ENCODE peak calls at places on chromosomes 11 and 22, in four cellular contexts. Q is tibial nerve, H is spleen, L is body of pancreas. O is an unnamed sample.
A peak's percentile ranks its signal among the peaks of the same experiment; 100 is the strongest.

GRCh38 chr22:42439821-42440674 is 7.8 kb upstream of the NFAM1 start:
- DNase-seq in Q (peak; percentile 40), H (peak; percentile 84), L (peak; percentile 25), O (no peak)

GRCh38 chr11:123719452-123719851 is 22.0 kb downstream of the ZNF202 start:
- DNase-seq in H (no peak), Q (no peak), L (no peak), O (no peak)

GRCh38 chr11:32088117-32088941 is 2.5 kb upstream of the RCN1 start:
- DNase-seq in Q (peak; percentile 41), L (peak; percentile 74), H (no peak), O (no peak)

GRCh38 chr11:106421673-106422292 is 344.3 kb downstream of the AASDHPPT start:
- DNase-seq in Q (no peak), L (no peak), H (no peak), O (no peak)

GRCh38 chr11:110777765-110778164 is 65.5 kb upstream of the ARHGAP20 start:
- DNase-seq in L (no peak), H (no peak), Q (peak; percentile 31), O (no peak)

GRCh38 chr11:47941907-47942558 is 38.3 kb upstream of the PTPRJ start:
- DNase-seq in Q (no peak), L (no peak), H (no peak), O (no peak)

GRCh38 chr11:7611411-7611810 is 61.9 kb downstream of the CYB5R2 start:
- DNase-seq in Q (no peak), H (no peak), L (no peak), O (no peak)

GRCh38 chr22:37421468-37421877 is 5.8 kb downstream of the ELFN2 start:
- DNase-seq in L (no peak), H (no peak), Q (no peak), O (no peak)

GRCh38 chr11:12581923-12582322 is 92.3 kb upstream of the TEAD1 start:
- DNase-seq in L (no peak), Q (no peak), H (no peak), O (no peak)

GRCh38 chr11:124934862-124935547 is 842 bp downstream of the HEPACAM start:
- DNase-seq in H (no peak), Q (no peak), L (no peak), O (no peak)

GRCh38 chr11:47349521-47350095 is 2.9 kb downstream of the MYBPC3 start:
- DNase-seq in L (no peak), Q (no peak), H (no peak), O (no peak)

GRCh38 chr22:27581688-27582087 is 219.9 kb downstream of the MN1 start:
- DNase-seq in Q (peak; percentile 91), H (peak; percentile 24), L (peak; percentile 39), O (no peak)

GRCh38 chr11:132999519-132999918 is 532.8 kb downstream of the OPCML start:
- DNase-seq in H (no peak), L (peak; percentile 14), Q (no peak), O (no peak)

GRCh38 chr11:12765428-12765827 is 91.2 kb downstream of the TEAD1 start:
- DNase-seq in Q (no peak), L (peak; percentile 40), H (no peak), O (no peak)

GRCh38 chr22:46070215-46070721 is 80.1 kb upstream of the PPARA start:
- DNase-seq in H (peak; percentile 92), L (peak; percentile 85), Q (peak; percentile 71), O (no peak)

GRCh38 chr11:43567396-43567975 is 113.1 kb upstream of the HSD17B12 start:
- DNase-seq in H (no peak), Q (no peak), L (no peak), O (no peak)

DNA sequence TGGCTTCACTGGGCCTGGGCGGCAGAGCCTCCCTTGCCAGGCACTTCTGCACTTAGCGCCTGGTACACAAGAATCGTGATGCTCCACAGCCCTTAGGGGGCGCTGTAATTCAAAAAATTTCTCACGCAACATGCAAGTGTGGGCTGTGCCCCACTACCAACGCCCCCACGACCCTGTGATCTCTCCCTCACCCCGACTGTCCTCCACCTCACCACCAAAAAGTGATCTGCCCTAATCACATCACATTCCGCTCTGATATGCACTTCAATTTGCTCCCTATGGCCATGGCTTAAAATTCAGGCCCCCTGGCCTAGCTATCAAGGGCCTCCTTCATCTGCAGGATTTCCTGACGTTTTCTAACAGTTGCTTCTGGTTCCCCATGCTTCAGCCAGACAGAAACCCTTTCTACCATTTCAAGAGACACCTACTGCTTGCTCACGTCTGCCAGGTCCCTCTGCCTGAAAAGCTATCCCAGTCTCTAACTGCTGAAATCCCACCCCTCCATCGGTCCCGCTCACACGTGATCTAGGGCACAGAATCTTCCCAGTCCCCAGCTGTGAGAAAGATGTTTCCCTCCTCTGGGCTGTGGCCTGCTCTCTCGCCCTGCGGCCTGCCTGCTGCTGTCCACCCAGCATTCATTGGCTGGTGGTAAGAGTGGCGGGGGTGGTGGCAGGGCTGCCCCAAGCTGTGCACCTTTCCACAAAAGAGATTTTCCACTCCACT is 27.9 kb upstream of the LRRC32 start:
- DNase-seq in L (no peak), Q (no peak), H (no peak), O (no peak)
- TF ChIP-seq CTCF in L (no peak), Q (no peak), H (no peak), O (no peak)

DNA sequence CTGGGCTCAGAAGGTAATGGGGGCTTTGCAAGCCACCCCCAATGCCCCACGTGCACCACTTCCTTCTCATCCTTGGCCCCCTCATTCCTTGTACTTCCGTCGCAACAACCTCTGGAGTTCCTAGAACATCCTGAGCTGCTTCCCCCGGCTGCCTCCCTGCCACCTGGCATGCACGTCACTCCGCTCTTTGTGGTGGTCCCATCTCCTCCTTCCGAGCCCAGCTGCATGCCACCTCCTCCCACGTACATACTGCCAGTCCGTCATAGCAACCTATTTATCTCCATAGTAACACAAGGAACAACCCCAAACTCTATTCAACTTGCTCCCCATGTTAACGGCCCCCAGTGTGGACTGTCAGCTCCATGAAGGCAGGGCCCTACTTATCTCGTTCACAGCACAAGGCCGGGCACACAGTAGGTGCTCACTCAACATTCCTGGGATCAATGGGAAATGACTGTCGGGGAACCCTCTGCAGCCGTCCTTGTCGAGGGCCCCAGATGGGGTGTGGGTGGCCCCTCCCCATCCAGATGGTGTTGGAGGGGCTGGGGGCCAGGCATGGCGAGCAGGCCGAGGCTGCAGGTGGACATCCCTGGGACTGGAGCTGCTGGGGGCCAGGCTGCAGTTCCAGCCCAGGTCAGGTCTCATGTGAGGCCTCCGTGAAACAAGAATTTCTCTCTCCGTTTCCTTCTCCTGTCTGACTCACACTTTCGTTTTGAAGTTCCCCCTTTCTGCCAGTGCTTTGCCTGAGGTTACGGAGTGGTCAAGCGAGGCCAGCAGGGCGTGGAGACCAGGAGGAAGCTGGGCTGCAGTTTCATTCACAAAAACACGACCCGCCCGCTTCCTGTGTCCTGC is 4.2 kb downstream of the MYEOV start:
- DNase-seq in L (peak; percentile 59), Q (peak; percentile 68), H (peak; percentile 93), O (no peak)
- TF ChIP-seq CTCF in L (no peak), Q (no peak), H (no peak), O (no peak)

GRCh38 chr11:119356349-119357031 is 10.0 kb upstream of the MFRP start:
- DNase-seq in Q (peak; percentile 80), H (peak; percentile 93), L (peak; percentile 37), O (peak; percentile 71)
- TF ChIP-seq CTCF in Q (peak; percentile 97), H (peak; percentile 95), L (peak; percentile 42), O (peak; percentile 94)

DNA sequence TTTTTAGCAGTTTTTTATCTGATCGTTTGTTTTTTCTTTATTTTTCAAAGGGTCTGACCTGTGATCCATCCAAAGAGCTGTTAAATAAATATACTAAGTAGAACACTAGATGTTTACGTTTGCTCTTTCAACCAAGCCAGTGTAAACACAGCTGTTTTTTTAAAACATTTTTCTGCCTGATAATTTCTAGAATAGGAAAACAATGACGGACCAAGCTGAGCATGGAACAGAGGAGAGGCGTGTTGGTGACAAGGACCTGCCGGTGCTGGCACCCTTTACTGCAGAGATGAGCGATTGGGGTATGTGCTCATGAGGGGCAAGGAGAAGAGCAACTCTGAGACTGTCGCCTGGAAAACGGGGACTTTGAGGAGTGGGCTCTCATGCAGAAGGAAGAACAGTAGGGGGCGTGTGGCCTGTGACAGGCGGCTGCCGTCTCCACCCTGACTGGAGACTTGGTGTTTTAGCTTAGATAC is 28.6 kb upstream of the PANX2 start:
- DNase-seq in L (no peak), H (no peak), Q (no peak), O (no peak)
- TF ChIP-seq CTCF in L (no peak), H (no peak), Q (no peak), O (no peak)

DNA sequence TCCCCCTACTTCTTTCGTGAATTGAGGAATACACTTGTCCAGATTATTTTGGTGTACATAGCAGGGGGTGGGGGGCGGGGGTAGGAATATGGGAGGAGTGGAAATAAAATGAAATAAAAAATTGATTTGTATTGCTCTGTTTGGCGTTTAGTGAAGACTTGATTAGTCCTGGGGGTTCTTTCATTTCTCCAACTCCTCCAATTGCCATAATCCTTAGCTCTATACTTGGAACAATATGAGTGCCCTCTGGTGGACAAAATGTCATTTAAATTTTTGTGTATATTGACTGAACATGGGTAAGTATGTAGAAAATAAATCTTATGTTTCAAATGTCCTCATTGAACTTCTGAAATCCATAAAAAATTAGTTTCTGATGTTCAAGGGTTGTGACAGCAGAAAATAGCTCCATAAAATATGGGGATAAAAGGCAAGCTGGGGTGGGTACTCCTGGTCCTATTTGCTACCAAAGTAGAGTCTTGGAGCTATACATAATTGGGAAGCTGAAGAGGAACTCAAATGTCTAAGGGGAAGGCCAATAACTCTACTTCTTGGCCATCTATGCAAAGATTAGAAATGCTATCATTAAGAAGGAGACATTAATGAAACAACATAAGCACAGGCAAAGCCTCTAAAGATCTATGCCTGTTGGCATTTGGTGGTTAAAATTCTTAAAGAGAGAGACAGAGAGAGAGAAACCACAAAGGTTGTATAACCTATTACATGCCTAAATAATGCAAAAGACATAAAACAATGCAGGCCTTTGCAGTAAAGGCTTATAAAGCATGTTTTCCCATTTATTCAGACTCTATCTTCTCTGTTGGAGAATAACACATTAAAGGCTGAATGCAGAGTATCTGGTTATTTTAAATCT is 421.6 kb downstream of the METTL15 start:
- DNase-seq in Q (peak; percentile 10), H (no peak), L (no peak), O (no peak)
- TF ChIP-seq CTCF in Q (no peak), H (peak; percentile 46), L (peak; percentile 25), O (peak; percentile 36)

DNA sequence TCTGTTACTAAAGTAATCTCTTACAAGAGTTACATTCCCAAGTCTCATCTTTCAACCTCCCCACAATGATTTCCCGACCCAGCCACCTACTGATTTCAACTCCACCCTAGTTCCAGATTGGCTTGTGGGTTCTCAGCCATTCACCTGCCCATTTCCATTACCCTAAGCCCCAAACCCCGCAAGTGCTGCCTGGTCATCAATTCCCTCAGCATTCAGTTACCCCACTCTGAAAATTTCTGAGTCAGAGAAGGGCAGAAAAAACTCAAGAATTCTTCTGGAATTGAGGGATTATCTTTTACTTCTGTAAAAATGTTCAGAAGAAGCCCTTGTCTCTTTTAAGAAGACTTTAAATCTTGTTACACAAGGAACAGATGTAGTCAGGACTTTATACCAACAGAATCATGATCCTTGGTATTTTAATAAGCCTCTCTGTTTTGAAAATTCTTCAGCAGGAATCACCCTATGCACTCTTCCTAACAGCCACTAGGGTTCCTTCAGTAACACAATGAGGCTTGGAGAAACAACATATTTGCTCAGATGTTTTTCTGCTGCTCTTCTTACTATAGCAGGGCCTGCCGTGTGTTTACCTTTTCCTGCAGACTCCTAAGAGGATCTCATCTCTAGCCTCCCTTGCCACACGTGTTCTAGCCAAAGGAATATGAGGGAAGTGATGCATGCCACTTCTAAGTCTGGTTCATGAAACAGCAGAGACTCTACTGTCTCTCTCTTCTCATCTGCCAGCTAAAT is 29.2 kb upstream of the PAMR1 start:
- DNase-seq in H (no peak), Q (no peak), L (no peak), O (no peak)
- TF ChIP-seq CTCF in H (no peak), Q (no peak), L (no peak), O (peak; percentile 53)

GRCh38 chr11:77473801-77474508 is at the start of gene PAK1:
- DNase-seq in Q (peak; percentile 67), H (peak; percentile 94), L (peak; percentile 98), O (peak; percentile 90)
- TF ChIP-seq CTCF in Q (no peak), H (peak; percentile 24), L (peak; percentile 26), O (no peak)

GRCh38 chr11:112004389-112004788 is 20.8 kb upstream of the DLAT start:
- DNase-seq in Q (no peak), L (no peak), H (no peak), O (no peak)
- TF ChIP-seq CTCF in Q (no peak), L (no peak), H (peak; percentile 47), O (no peak)

O was measured in mesothelial cell of epicardium.